ENCODE peak calls at places on chromosomes 4 and X, in eight cellular contexts. Z is K562, M is left ventricle myocardium inferior, R is cardiac muscle cell, Q is B cell, L is AG10803, Y is mucosa of descending colon, P is endodermal cell. C is an unnamed sample.

GRCh38 chr4:2743518-2744445 is 12.4 kb downstream of the TNIP2 start:
- DNase-seq in Z (no peak), M (no peak), R (no peak), Q (no peak), L (no peak), Y (peak), P (no peak), C (no peak)

GRCh38 chr4:68361146-68361589 is 11.3 kb upstream of the YTHDC1 start:
- DNase-seq in Z (no peak), M (no peak), R (peak), Q (no peak), L (peak), Y (no peak), P (no peak), C (no peak)

GRCh38 chrX:124406294-124407013 is 60.1 kb downstream of the SH2D1A start:
- DNase-seq in Z (peak), M (no peak), R (peak), Q (peak), L (peak), Y (no peak), P (peak), C (peak)

GRCh38 chr4:158824425-158825274 is 55.8 kb downstream of the FNIP2 start:
- DNase-seq in Z (no peak), M (no peak), R (peak), Q (no peak), L (peak), Y (no peak), P (no peak), C (no peak)

GRCh38 chr4:183770900-183771299 is 111.8 kb downstream of the TRAPPC11 start:
- DNase-seq in Z (no peak), M (no peak), R (no peak), Q (no peak), L (no peak), Y (no peak), P (no peak), C (no peak)

GRCh38 chr4:11456441-11456840 is 27.7 kb upstream of the HS3ST1 start:
- DNase-seq in Z (no peak), M (no peak), R (no peak), Q (no peak), L (no peak), Y (no peak), P (no peak), C (no peak)

GRCh38 chr4:46979283-46979682 is 14.1 kb downstream of the GABRA4 start:
- DNase-seq in Z (no peak), M (no peak), R (no peak), Q (no peak), L (no peak), Y (no peak), P (no peak), C (no peak)

GRCh38 chrX:151871244-151871643 is 41.4 kb upstream of the MAGEA4 start:
- DNase-seq in Z (no peak), M (no peak), R (peak), Q (no peak), L (peak), Y (no peak), P (no peak), C (no peak)

GRCh38 chr4:54226399-54227260 is 2.5 kb upstream of the PDGFRA start:
- DNase-seq in Z (no peak), M (peak), R (peak), Q (peak), L (peak), Y (peak), P (peak), C (peak)

GRCh38 chr4:12118651-12119213 is 690.0 kb upstream of the HS3ST1 start:
- DNase-seq in Z (no peak), M (no peak), R (peak), Q (no peak), L (no peak), Y (no peak), P (no peak), C (no peak)

GRCh38 chr4:4854649-4855292 is 4.7 kb upstream of the MSX1 start:
- DNase-seq in Z (no peak), M (no peak), R (no peak), Q (no peak), L (no peak), Y (no peak), P (peak), C (no peak)

GRCh38 chr4:64713256-64713840 is 304.1 kb upstream of the TECRL start:
- DNase-seq in Z (peak), M (no peak), R (peak), Q (no peak), L (peak), Y (no peak), P (no peak), C (no peak)

GRCh38 chr4:12963912-12964311 is 520.2 kb downstream of the RAB28 start:
- DNase-seq in Z (no peak), M (no peak), R (no peak), Q (no peak), L (no peak), Y (no peak), P (no peak), C (no peak)

GRCh38 chr4:78512357-78512920 is 39.1 kb upstream of the ANXA3 start:
- DNase-seq in Z (no peak), M (no peak), R (peak), Q (no peak), L (no peak), Y (peak), P (no peak), C (no peak)

DNA sequence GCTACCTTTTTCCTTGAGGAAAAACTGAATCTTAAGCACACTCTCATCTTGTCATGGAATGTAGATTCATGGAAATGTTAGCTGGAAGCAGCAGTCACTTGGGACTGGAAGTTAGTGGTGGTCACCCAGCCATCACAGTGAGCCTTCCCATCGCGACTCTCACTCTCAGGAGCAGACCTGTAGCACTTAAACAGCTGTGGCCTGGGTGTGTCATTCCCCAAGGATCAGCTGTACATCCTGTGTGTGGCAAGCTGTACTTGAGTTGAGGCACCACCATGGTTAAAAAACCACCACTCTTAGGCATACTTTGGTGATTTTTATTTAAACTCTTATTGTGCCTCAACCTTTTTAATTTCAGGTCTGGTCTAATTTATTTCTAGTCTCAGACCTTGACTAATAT is 46.7 kb downstream of the JADE1 start:
- DNase-seq in Z (no peak), M (no peak), R (no peak), Q (no peak), L (no peak), Y (no peak), P (no peak), C (no peak)
- TF ChIP-seq CTCF in Z (no peak), M (no peak), R (no peak), Q (no peak), L (no peak), Y (no peak), P (no peak), C (no peak)

GRCh38 chrX:131704136-131704695 is 160.3 kb downstream of the OR13H1 start:
- DNase-seq in Z (no peak), M (no peak), R (no peak), Q (peak), L (peak), Y (peak), P (no peak), C (no peak)
- TF ChIP-seq CTCF in Z (no peak), M (no peak), R (no peak), Q (no peak), L (no peak), Y (no peak), P (peak), C (no peak)

DNA sequence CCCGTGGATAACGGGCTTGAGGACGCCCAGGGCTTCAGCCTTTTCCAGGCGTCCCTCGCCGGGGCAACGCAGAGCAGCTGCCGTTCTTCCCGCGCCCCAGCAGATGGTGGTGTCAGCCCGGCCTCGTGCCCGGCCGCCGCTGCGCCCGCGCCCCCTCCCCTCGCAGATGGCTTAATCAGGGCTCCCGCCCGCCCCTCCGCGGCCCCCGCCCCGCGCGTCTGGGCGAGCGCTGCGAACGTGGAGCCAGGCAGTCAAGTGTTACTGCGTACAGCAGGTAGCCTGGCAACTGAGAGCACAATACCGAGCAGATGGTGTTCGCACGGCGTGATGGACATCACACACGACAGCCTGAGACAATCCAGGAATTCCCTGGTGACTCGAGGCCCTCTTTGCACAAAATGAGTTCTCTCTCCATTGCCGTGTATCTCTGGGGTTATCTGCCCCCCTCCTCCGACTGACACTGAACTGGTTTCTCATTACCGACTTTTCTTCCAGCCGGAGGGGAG is 69.3 kb downstream of the MGST2 start:
- DNase-seq in Z (no peak), M (peak), R (peak), Q (peak), L (peak), Y (peak), P (peak), C (peak)
- TF ChIP-seq CTCF in Z (no peak), M (peak), R (peak), Q (peak), L (peak), Y (peak), P (peak), C (peak)

DNA sequence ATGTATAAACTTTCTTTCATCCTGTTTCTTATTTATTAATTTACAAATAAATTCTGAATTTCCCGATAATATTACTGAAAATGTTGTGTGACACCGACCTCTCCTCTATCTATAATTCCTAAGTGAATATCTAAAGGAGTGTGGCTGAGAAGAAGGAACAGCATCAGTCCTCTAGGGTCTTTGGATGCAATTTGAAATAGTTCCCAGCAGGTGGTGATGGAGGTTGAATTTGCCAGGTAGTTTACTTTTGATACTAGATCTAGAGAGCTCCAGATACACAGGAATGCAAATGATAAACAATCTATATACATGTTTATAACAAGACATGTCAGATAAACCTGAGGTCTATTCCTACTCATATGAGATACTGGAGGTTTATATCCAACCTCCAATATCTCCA is 305.4 kb downstream of the PCDH18 start:
- DNase-seq in Z (no peak), M (no peak), R (peak), Q (no peak), L (no peak), Y (no peak), P (no peak), C (peak)
- TF ChIP-seq CTCF in Z (no peak), M (peak), R (peak), Q (no peak), L (peak), Y (no peak), P (peak), C (peak)

GRCh38 chr4:7472443-7473013 is 37.8 kb upstream of the PSAPL1 start:
- DNase-seq in Z (peak), M (no peak), R (no peak), Q (no peak), L (no peak), Y (no peak), P (no peak), C (no peak)

GRCh38 chr4:7470522-7471128 is 35.9 kb upstream of the PSAPL1 start:
- DNase-seq in Z (no peak), M (no peak), R (no peak), Q (no peak), L (no peak), Y (no peak), P (no peak), C (no peak)

GRCh38 chr4:7475207-7475606 is 40.5 kb upstream of the PSAPL1 start:
- DNase-seq in Z (no peak), M (no peak), R (no peak), Q (no peak), L (no peak), Y (no peak), P (no peak), C (no peak)

GRCh38 chr4:7474320-7474719 is 39.6 kb upstream of the PSAPL1 start:
- DNase-seq in Z (no peak), M (no peak), R (no peak), Q (no peak), L (no peak), Y (no peak), P (no peak), C (no peak)

DNA sequence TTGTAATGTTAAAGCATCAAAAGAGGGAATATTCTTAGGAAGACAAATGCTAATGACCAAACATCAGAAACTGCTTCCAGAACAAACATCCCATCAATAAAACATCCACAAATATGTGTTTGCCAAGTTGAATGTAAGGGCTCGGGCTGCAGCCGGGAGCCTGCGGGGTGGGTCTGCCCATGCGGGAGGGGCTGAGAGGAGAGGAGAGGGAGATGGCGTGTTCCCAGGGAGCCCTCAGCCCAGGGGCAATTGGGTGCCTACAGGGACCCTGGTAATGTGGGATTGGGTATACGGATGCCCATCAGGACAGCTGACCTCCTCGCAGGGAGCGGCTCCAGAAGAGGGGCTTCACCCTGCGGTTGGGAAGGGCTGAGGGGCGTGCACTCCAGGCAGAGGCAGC is 38.4 kb upstream of the PSAPL1 start:
- DNase-seq in Z (no peak), M (no peak), R (no peak), Q (no peak), L (no peak), Y (no peak), P (no peak), C (no peak)
- TF ChIP-seq CTCF in Z (no peak), M (no peak), R (no peak), Q (no peak), L (no peak), Y (no peak), P (no peak), C (no peak)

DNA sequence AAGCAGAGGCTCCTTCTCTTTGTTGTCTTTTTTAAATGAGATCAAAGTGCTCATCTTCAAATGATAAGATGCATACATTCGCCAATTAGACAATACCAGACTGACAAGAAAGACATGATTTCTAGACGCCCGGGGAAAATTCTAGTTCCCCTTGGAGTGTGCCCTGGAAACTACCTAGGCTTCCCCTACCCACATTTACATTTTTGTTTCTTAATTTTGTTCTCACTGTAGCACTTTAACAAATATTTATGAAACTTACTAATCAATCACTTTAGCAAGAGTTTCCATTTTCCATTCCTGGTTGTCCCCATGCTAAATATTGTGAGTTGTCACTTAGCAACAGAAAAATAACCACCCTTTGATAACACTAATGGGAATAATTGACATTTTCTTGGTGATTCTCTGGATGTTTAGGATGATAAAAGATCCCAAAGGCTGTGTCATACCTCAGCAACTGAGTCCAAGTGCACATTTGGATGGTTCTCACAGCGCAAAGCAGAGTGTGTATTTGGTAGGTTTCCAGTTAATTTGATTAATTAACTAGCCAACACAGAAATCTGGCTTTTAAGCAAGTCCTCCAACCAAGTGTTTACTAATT is 69.6 kb downstream of the FGFBP1 start:
- DNase-seq in Z (no peak), M (no peak), R (no peak), Q (no peak), L (no peak), Y (no peak), P (no peak), C (no peak)
- TF ChIP-seq CTCF in Z (no peak), M (no peak), R (no peak), Q (no peak), L (no peak), Y (no peak), P (no peak), C (no peak)

DNA sequence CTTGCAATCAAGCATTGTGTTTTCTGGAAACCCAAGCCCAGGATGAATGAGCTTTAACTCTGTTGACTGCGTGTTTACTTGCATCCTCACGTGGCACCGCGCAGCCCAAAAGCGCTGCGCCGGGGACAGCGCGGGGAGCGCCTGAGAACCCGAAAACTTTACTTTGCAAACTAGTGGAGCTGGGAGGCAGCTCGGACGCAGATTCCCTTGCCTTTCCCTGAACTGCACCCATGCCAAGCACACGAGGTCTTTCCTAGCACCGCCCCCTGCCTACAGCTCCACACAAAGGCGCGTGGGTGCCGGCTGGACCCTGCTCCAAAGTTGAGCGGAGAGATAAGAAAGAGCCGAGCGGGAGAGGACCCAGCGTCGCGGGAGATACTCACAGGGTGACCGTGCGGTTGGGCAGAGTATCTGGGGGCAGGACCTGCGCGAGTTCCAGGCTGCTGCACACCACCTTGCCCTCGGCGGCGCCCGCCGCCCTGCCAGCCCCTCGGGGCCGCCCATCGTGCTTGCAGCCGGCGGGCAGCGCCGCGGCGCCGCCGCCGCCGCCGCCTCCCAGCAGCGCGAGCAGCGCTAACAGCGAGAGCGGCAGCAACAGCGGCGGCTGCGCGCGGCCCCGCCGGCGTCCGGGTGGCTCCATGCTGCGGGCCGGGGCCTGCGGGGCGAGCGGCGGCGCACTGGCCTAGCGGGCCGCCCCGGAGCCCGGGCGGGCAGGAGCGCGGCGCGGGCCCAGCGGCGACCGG is 550 bp downstream of the ADGRA3 start:
- DNase-seq in Z (peak), M (peak), R (peak), Q (peak), L (peak), Y (peak), P (peak), C (peak)
- TF ChIP-seq CTCF in Z (no peak), M (no peak), R (peak), Q (no peak), L (peak), Y (no peak), P (peak), C (no peak)

DNA sequence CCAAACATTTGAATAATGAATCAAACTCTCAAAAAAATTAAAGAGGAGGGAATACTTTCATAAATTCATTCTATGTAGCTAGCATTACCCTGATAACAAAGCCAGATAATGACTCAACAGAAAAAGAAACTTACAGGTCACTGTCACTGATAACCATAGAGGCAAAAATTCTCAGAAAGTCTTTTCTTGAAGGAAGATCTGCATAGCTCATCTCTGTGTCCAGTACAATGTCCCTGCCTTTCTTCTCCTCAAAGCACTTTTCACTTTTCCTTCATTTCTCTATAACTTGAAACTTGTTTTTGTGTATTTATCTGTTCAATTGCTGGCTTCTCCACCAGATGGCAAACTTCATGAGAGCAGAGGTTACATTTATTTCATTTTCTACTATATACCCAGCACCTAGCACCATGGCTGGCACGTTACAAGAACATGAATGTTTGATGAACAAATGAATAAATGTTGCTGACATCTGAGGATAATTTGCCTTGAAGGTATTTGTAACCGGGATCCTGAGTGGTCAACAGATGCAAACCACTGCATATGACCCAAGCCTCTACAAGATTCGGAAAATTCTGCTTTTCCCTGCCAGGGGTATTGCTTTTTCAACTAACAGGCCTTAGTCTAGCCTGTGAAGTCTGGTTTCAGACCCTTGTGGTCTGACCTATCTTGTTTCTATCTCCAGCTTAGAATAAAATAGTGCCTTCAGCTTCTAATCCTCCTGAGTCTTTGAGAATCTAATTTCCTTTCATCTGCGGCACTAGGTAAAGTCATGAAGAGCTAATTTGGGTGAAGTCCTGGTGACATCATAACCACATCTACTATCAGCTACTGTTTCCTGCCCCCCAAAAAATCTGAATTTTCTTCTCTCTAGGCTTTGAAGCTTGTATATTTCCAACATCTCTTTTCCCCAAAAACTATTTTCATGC is 52.5 kb upstream of the ANTXR2 start:
- DNase-seq in Z (peak), M (no peak), R (peak), Q (peak), L (peak), Y (no peak), P (peak), C (peak)
- TF ChIP-seq CTCF in Z (peak), M (peak), R (peak), Q (peak), L (peak), Y (no peak), P (peak), C (peak)

C was measured in endothelial cell.